ENCODE peak calls at places on chromosomes 3 and 15, in four cellular contexts. Z is BE2C, S is colonic mucosa, M is adrenal gland. V is an unnamed sample.

GRCh38 chr3:42476225-42477160 is 25.9 kb upstream of the VIPR1 start:
- DNase-seq in Z (no peak), S (peak; percentile 54), M (peak; percentile 75), V (no peak)

GRCh38 chr3:13574798-13575451 is 26.0 kb downstream of the FBLN2 start:
- DNase-seq in Z (peak; percentile 55), S (no peak), M (no peak), V (no peak)

GRCh38 chr3:14369675-14370669 is 32.4 kb upstream of the SLC6A6 start:
- DNase-seq in Z (no peak), M (no peak), S (peak; percentile 76), V (no peak)

GRCh38 chr15:80464952-80465645 is 60.9 kb downstream of the ARNT2 start:
- DNase-seq in S (no peak), M (no peak), Z (no peak), V (no peak)

GRCh38 chr15:44489464-44489863 is 47.5 kb upstream of the EIF3J start:
- DNase-seq in Z (no peak), M (no peak), S (no peak), V (no peak)

GRCh38 chr15:25268166-25268565 is 170.7 kb downstream of the UBE3A start:
- DNase-seq in Z (no peak), S (no peak), M (no peak), V (no peak)

GRCh38 chr15:50911641-50912040 is 3.2 kb downstream of the AP4E1 start:
- DNase-seq in S (no peak), Z (no peak), M (no peak), V (no peak)

GRCh38 chr3:50388021-50388719 is 28.8 kb upstream of the TMEM115 start:
- DNase-seq in Z (peak; percentile 68), S (no peak), M (no peak), V (peak; percentile 68)

GRCh38 chr15:66153549-66154415 is 99.8 kb downstream of the MEGF11 start:
- DNase-seq in M (no peak), S (no peak), Z (no peak), V (no peak)

GRCh38 chr3:63762180-63762579 is 56.9 kb upstream of the C3orf49 start:
- DNase-seq in S (no peak), Z (no peak), M (no peak), V (no peak)

GRCh38 chr15:78244101-78244500 is 9.7 kb upstream of the ACSBG1 start:
- DNase-seq in S (peak; percentile 61), M (no peak), Z (no peak), V (no peak)

GRCh38 chr3:194401346-194401745 is 2.3 kb upstream of the GP5 start:
- DNase-seq in S (no peak), Z (no peak), M (no peak), V (no peak)

GRCh38 chr3:188358787-188359493 is 205.0 kb downstream of the LPP start:
- DNase-seq in M (no peak), Z (no peak), S (no peak), V (no peak)

GRCh38 chr3:192887047-192887446 is 30.6 kb downstream of the MB21D2 start:
- DNase-seq in M (no peak), S (no peak), Z (no peak), V (no peak)

GRCh38 chr15:59227021-59227420 is 20.4 kb downstream of the LDHAL6B start:
- DNase-seq in S (no peak), M (no peak), Z (no peak), V (no peak)

GRCh38 chr3:148075829-148076716 is 621.6 kb upstream of the AGTR1 start:
- DNase-seq in Z (peak; percentile 34), S (peak; percentile 16), M (peak; percentile 50), V (no peak)

GRCh38 chr3:148158210-148158609 is 539.5 kb upstream of the AGTR1 start:
- DNase-seq in Z (peak; percentile 64), M (peak; percentile 74), S (no peak), V (no peak)

GRCh38 chr15:100721758-100722550 is 119.6 kb downstream of the ASB7 start:
- DNase-seq in S (peak; percentile 50), M (peak; percentile 95), Z (no peak), V (no peak)

GRCh38 chr3:84487296-84487695 is 471.5 kb upstream of the CADM2 start:
- DNase-seq in Z (peak; percentile 68), S (no peak), M (no peak), V (no peak)

GRCh38 chr3:18424862-18425640 is at the start of gene SATB1:
- DNase-seq in Z (peak; percentile 69), S (peak; percentile 86), M (peak; percentile 85), V (peak; percentile 85)

GRCh38 chr3:21705769-21706168 is 45.2 kb downstream of the ZNF385D start:
- DNase-seq in M (peak; percentile 78), S (no peak), Z (no peak), V (no peak)

GRCh38 chr3:114650808-114651207 is 357.0 kb downstream of the TIGIT start:
- DNase-seq in S (no peak), M (no peak), Z (no peak), V (no peak)

GRCh38 chr3:42174679-42175660 is 83.8 kb downstream of the TRAK1 start:
- DNase-seq in S (no peak), M (no peak), Z (no peak), V (no peak)

GRCh38 chr15:67902579-67902979 is 62.7 kb upstream of the RNU6-1 start:
- DNase-seq in M (no peak), S (no peak), Z (no peak), V (no peak)

GRCh38 chr3:33419948-33420347 is 20.3 kb downstream of the UBP1 start:
- DNase-seq in Z (no peak), M (no peak), S (no peak), V (no peak)

GRCh38 chr3:111531446-111531845 is 10.6 kb upstream of the CD96 start:
- DNase-seq in Z (no peak), M (no peak), S (no peak), V (no peak)

GRCh38 chr15:57285386-57285785 is 90.9 kb upstream of the CGNL1 start:
- DNase-seq in Z (no peak), M (no peak), S (no peak), V (no peak)

GRCh38 chr3:33758874-33759273 is 39.6 kb upstream of the PDCD6IP start:
- DNase-seq in Z (no peak), M (no peak), S (no peak), V (no peak)

GRCh38 chr3:23316924-23317323 is 113.8 kb downstream of the UBE2E2 start:
- DNase-seq in Z (no peak), S (no peak), M (no peak), V (no peak)

GRCh38 chr3:169118666-169119370 is 544.7 kb downstream of the MECOM start:
- DNase-seq in Z (no peak), S (no peak), M (no peak), V (no peak)

GRCh38 chr3:25038907-25039306 is 389.2 kb upstream of the RARB start:
- DNase-seq in M (no peak), Z (no peak), S (no peak), V (no peak)

GRCh38 chr15:48052871-48053383 is 67.9 kb upstream of the SLC24A5 start:
- DNase-seq in S (no peak), Z (no peak), M (no peak), V (no peak)

GRCh38 chr3:101943028-101943427 is 93.7 kb downstream of the NFKBIZ start:
- DNase-seq in M (no peak), S (no peak), Z (no peak), V (no peak)

GRCh38 chr15:59366368-59367021 is 6.2 kb downstream of the MYO1E start:
- DNase-seq in Z (no peak), S (no peak), M (no peak), V (no peak)

GRCh38 chr3:85141-85540 is 111.4 kb upstream of the CHL1 start:
- DNase-seq in M (no peak), S (no peak), Z (peak; percentile 6), V (no peak)

GRCh38 chr3:15083190-15083700 is 15.7 kb downstream of the RBSN start:
- DNase-seq in M (no peak), S (no peak), Z (no peak), V (no peak)

GRCh38 chr3:150409527-150410310 is 1.6 kb downstream of the TSC22D2 start:
- DNase-seq in Z (peak; percentile 94), M (peak; percentile 85), S (peak; percentile 75), V (peak; percentile 79)

GRCh38 chr3:48687220-48687678 is 1.5 kb upstream of the NCKIPSD start:
- DNase-seq in S (no peak), Z (no peak), M (no peak), V (no peak)

GRCh38 chr3:143928056-143928455 is 43.6 kb upstream of the DIPK2A start:
- DNase-seq in Z (no peak), S (no peak), M (no peak), V (no peak)

GRCh38 chr3:39383913-39384664 is 919 bp downstream of the SLC25A38 start:
- DNase-seq in M (peak; percentile 98), S (peak; percentile 98), Z (peak; percentile 94), V (peak; percentile 99)
- TF ChIP-seq CTCF in M (peak; percentile 22), S (no peak), Z (no peak), V (no peak)

GRCh38 chr3:94990952-94991705 is 928.3 kb downstream of the NSUN3 start:
- DNase-seq in M (no peak), S (no peak), Z (no peak), V (no peak)
- TF ChIP-seq CTCF in M (no peak), S (no peak), Z (peak; percentile 37), V (no peak)

GRCh38 chr15:82851981-82852511 is 42.6 kb downstream of the WHAMM start:
- DNase-seq in Z (no peak), S (no peak), M (no peak), V (no peak)
- TF ChIP-seq CTCF in Z (no peak), S (no peak), M (no peak), V (no peak)

DNA sequence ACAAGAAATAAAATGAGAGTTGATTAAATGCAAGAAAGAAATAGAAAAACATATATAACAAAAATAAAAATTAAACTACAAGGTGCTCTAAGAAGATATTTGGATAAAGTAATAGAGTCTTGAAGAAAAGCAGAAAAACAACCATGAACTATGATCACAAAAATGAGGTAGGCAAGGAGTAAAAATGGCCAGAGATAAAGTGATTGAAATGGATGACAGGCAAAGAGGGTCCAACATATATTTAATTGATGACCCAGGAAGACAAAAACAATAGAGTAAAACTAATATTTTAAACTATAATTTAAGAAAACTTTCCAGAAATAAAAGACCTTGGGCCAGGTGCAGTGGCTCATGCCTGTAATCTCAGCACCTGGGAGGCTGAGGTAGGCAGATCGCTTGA is 22.1 kb upstream of the WDR49 start:
- DNase-seq in S (no peak), M (no peak), Z (no peak), V (no peak)
- TF ChIP-seq CTCF in S (no peak), M (no peak), Z (no peak), V (no peak)